ENCODE peak calls at places on chromosomes 6 and 20, in seven cellular contexts. E, H, M, V, I, F and W are unnamed samples.

GRCh38 chr20:20525756-20526155 is 157.9 kb downstream of the INSM1 start:
- DNase-seq in E (no peak), H (no peak), M (no peak), V (no peak), I (no peak), F (no peak), W (no peak)

GRCh38 chr20:48035961-48036731 is 250.9 kb upstream of the SULF2 start:
- DNase-seq in E (no peak), H (no peak), M (no peak), V (no peak), I (no peak), F (no peak), W (no peak)

GRCh38 chr20:4280731-4281130 is 265.4 kb upstream of the RNF24 start:
- DNase-seq in E (no peak), H (no peak), M (no peak), V (no peak), I (no peak), F (no peak), W (no peak)

GRCh38 chr6:158284340-158285210 is 27.7 kb upstream of the TULP4 start:
- DNase-seq in E (peak; percentile 83), H (no peak), M (peak; percentile 75), V (peak; percentile 74), I (no peak), F (peak; percentile 89), W (no peak)

GRCh38 chr6:11586574-11586973 is 49.0 kb downstream of the TMEM170B start:
- DNase-seq in E (peak; percentile 84), H (no peak), M (peak; percentile 80), V (no peak), I (no peak), F (peak; percentile 80), W (no peak)

GRCh38 chr6:155186052-155186658 is 77.7 kb upstream of the CLDN20 start:
- DNase-seq in E (peak; percentile 12), H (peak; percentile 8), M (no peak), V (no peak), I (no peak), F (peak; percentile 33), W (no peak)

GRCh38 chr6:56661298-56661697 is 18.6 kb upstream of the DST start:
- DNase-seq in E (no peak), H (no peak), M (no peak), V (no peak), I (no peak), F (no peak), W (no peak)

GRCh38 chr6:85594197-85594930 is 706 bp upstream of the SNX14 start:
- DNase-seq in E (no peak), H (peak; percentile 52), M (no peak), V (peak; percentile 44), I (no peak), F (no peak), W (no peak)

GRCh38 chr6:137646506-137646905 is 152.3 kb upstream of the OLIG3 start:
- DNase-seq in E (no peak), H (no peak), M (no peak), V (no peak), I (no peak), F (no peak), W (no peak)